ENCODE peak calls at places on chromosomes 2 and 18, in seven cellular contexts. T is NCI-H2029, L is AG09319, P is T-helper 9 cell, I is cardiac muscle cell, V is right cardiac atrium, G is frontal cortex. N is an unnamed sample.
A peak's percentile ranks its signal among the peaks of the same experiment; 100 is the strongest.

GRCh38 chr2:142742301-142743214 is 134.9 kb upstream of the KYNU start:
- DNase-seq in T (no peak), L (no peak), P (no peak), I (no peak), V (no peak), G (no peak), N (no peak)

GRCh38 chr2:10048501-10049171 is 5.3 kb downstream of the KLF11 start:
- DNase-seq in T (no peak), L (peak; percentile 31), P (no peak), I (peak; percentile 66), V (no peak), G (peak; percentile 65), N (peak; percentile 74)

GRCh38 chr2:227871375-227871788 is at the start of gene DAW1:
- DNase-seq in T (peak; percentile 57), L (no peak), P (peak; percentile 40), I (peak; percentile 85), V (peak; percentile 73), G (no peak), N (no peak)

GRCh38 chr2:119315241-119315925 is 51.3 kb downstream of the C2orf76 start:
- DNase-seq in T (no peak), L (no peak), P (no peak), I (no peak), V (no peak), G (no peak), N (no peak)

GRCh38 chr2:96772903-96773675 is 12.4 kb downstream of the CNNM4 start:
- DNase-seq in T (no peak), L (no peak), P (no peak), I (no peak), V (no peak), G (no peak), N (no peak)

GRCh38 chr2:163834841-163835240 is 99.0 kb upstream of the FIGN start:
- DNase-seq in T (no peak), L (no peak), P (no peak), I (no peak), V (no peak), G (no peak), N (no peak)

GRCh38 chr2:112583497-112584133 is 794 bp upstream of the CHCHD5 start:
- DNase-seq in T (no peak), L (no peak), P (no peak), I (no peak), V (no peak), G (no peak), N (peak; percentile 58)

GRCh38 chr18:6207119-6207518 is 207.6 kb downstream of the L3MBTL4 start:
- DNase-seq in T (peak; percentile 14), L (no peak), P (no peak), I (no peak), V (no peak), G (no peak), N (no peak)

GRCh38 chr2:15782009-15782751 is 158.2 kb upstream of the MYCN start:
- DNase-seq in T (no peak), L (no peak), P (no peak), I (no peak), V (no peak), G (no peak), N (no peak)

GRCh38 chr2:208092093-208092832 is 32.1 kb downstream of the CRYGD start:
- DNase-seq in T (no peak), L (no peak), P (no peak), I (no peak), V (no peak), G (no peak), N (no peak)

GRCh38 chr18:34639662-34640061 is 70.4 kb upstream of the DTNA start:
- DNase-seq in T (no peak), L (no peak), P (no peak), I (no peak), V (no peak), G (no peak), N (no peak)

GRCh38 chr2:234710587-234710986 is 213.7 kb upstream of the ARL4C start:
- DNase-seq in T (no peak), L (no peak), P (no peak), I (no peak), V (no peak), G (no peak), N (no peak)

GRCh38 chr2:150413416-150413815 is 74.1 kb downstream of the RND3 start:
- DNase-seq in T (no peak), L (no peak), P (no peak), I (no peak), V (no peak), G (no peak), N (no peak)

GRCh38 chr2:67867735-67868134 is 195.1 kb downstream of the C1D start:
- DNase-seq in T (no peak), L (no peak), P (no peak), I (no peak), V (no peak), G (no peak), N (no peak)

GRCh38 chr2:74865770-74866674 is 32.1 kb downstream of the HK2 start:
- DNase-seq in T (no peak), L (no peak), P (no peak), I (no peak), V (no peak), G (no peak), N (no peak)

GRCh38 chr2:26251893-26252292 is 7.2 kb downstream of the HADHB start:
- DNase-seq in T (peak; percentile 34), L (no peak), P (no peak), I (peak; percentile 20), V (peak; percentile 54), G (no peak), N (no peak)

GRCh38 chr18:55124078-55124477 is 164.8 kb upstream of the CCDC68 start:
- DNase-seq in T (no peak), L (no peak), P (no peak), I (no peak), V (peak; percentile 19), G (no peak), N (no peak)

GRCh38 chr18:11391636-11392035 is 217.8 kb upstream of the SLC35G4 start:
- DNase-seq in T (no peak), L (no peak), P (no peak), I (no peak), V (no peak), G (no peak), N (no peak)

GRCh38 chr2:168422584-168422983 is 33.5 kb upstream of the CERS6 start:
- DNase-seq in T (no peak), L (no peak), P (no peak), I (no peak), V (no peak), G (no peak), N (no peak)

GRCh38 chr2:3280683-3281520 is 96.7 kb downstream of the EIPR1 start:
- DNase-seq in T (no peak), L (no peak), P (no peak), I (no peak), V (no peak), G (no peak), N (no peak)

GRCh38 chr18:71237636-71238035 is 948.8 kb downstream of the SOCS6 start:
- DNase-seq in T (no peak), L (no peak), P (no peak), I (no peak), V (no peak), G (no peak), N (no peak)

GRCh38 chr2:53520630-53520940 is 247.0 kb upstream of the CHAC2 start:
- DNase-seq in T (no peak), L (no peak), P (no peak), I (no peak), V (no peak), G (no peak), N (no peak)

GRCh38 chr2:236167297-236168109 is 683 bp downstream of the GBX2 start:
- DNase-seq in T (peak; percentile 40), L (no peak), P (no peak), I (peak; percentile 68), V (no peak), G (peak; percentile 62), N (peak; percentile 47)

GRCh38 chr18:79803611-79804051 is 5.9 kb downstream of the KCNG2 start:
- DNase-seq in T (no peak), L (no peak), P (no peak), I (no peak), V (no peak), G (no peak), N (no peak)

GRCh38 chr18:11741505-11742145 is 52.6 kb downstream of the GNAL start:
- DNase-seq in T (no peak), L (no peak), P (no peak), I (no peak), V (no peak), G (no peak), N (peak; percentile 33)

GRCh38 chr2:233907627-233908026 is 9.5 kb upstream of the TRPM8 start:
- DNase-seq in T (no peak), L (no peak), P (no peak), I (no peak), V (no peak), G (no peak), N (no peak)

GRCh38 chr2:218180728-218181127 is 14.0 kb upstream of the CXCR1 start:
- DNase-seq in T (no peak), L (no peak), P (no peak), I (no peak), V (no peak), G (no peak), N (no peak)

GRCh38 chr2:241443486-241444223 is 64.7 kb downstream of the STK25 start:
- DNase-seq in T (peak; percentile 41), L (peak; percentile 12), P (peak; percentile 87), I (no peak), V (no peak), G (no peak), N (peak; percentile 93)

GRCh38 chr18:23735021-23735464 is 45.8 kb downstream of the LAMA3 start:
- DNase-seq in T (no peak), L (no peak), P (no peak), I (no peak), V (no peak), G (no peak), N (no peak)

GRCh38 chr2:75597949-75598348 is 37.2 kb upstream of the EVA1A start:
- DNase-seq in T (no peak), L (no peak), P (no peak), I (no peak), V (no peak), G (no peak), N (no peak)

GRCh38 chr2:216643986-216644662 is 10.9 kb downstream of the IGFBP2 start:
- DNase-seq in T (no peak), L (no peak), P (no peak), I (no peak), V (no peak), G (no peak), N (no peak)

GRCh38 chr18:57437782-57438668 is 2.9 kb downstream of the ONECUT2 start:
- DNase-seq in T (peak; percentile 65), L (no peak), P (no peak), I (peak; percentile 87), V (peak; percentile 50), G (no peak), N (peak; percentile 91)

GRCh38 chr18:31557446-31557845 is 34.2 kb upstream of the TTR start:
- DNase-seq in T (no peak), L (no peak), P (no peak), I (no peak), V (no peak), G (no peak), N (no peak)

GRCh38 chr2:15912203-15912602 is 28.1 kb upstream of the MYCN start:
- DNase-seq in T (no peak), L (no peak), P (no peak), I (no peak), V (peak; percentile 49), G (no peak), N (no peak)

GRCh38 chr2:10328667-10329583 is 26.2 kb downstream of the HPCAL1 start:
- DNase-seq in T (no peak), L (no peak), P (no peak), I (no peak), V (no peak), G (no peak), N (no peak)

GRCh38 chr2:72770879-72771461 is 54.9 kb downstream of the EXOC6B start:
- DNase-seq in T (peak; percentile 46), L (peak; percentile 30), P (peak; percentile 31), I (peak; percentile 83), V (no peak), G (peak; percentile 29), N (peak; percentile 71)

GRCh38 chr18:58867281-58867961 is 2.7 kb downstream of the ZNF532 start:
- DNase-seq in T (no peak), L (no peak), P (no peak), I (no peak), V (peak; percentile 27), G (no peak), N (no peak)

GRCh38 chr2:25491966-25492532 is 150.3 kb upstream of the DNMT3A start:
- DNase-seq in T (peak; percentile 36), L (no peak), P (no peak), I (no peak), V (no peak), G (no peak), N (no peak)

N was measured in KBM-7.